ENCODE peak calls at places on chromosomes 5 and 9, in eight cellular contexts. N is transverse colon; F is CD4-positive, alpha-beta memory T cell; X is PC-9; W is hepatocyte; L is right cardiac atrium; R is pancreas; K is right lobe of liver. Q is an unnamed sample.

GRCh38 chr5:93915142-93915553 is 173.7 kb upstream of the POU5F2 start:
- DNase-seq in W (peak; percentile 51), N (no peak), L (no peak), K (no peak), F (peak; percentile 43), X (no peak), R (no peak), Q (peak; percentile 5)

GRCh38 chr5:119355636-119356383 is at the start of gene TNFAIP8:
- DNase-seq in R (peak; percentile 70), L (peak; percentile 81), F (no peak), K (peak; percentile 75), N (peak; percentile 59), W (peak; percentile 78), X (peak; percentile 58), Q (no peak)

GRCh38 chr5:123441408-123441807 is 18.2 kb upstream of the CEP120 start:
- DNase-seq in W (no peak), K (no peak), X (no peak), L (no peak), F (no peak), R (no peak), N (no peak), Q (no peak)

GRCh38 chr5:55226027-55226933 is 835 bp downstream of the MCIDAS start:
- DNase-seq in W (peak; percentile 80), X (peak; percentile 65), K (no peak), R (peak; percentile 66), L (peak; percentile 62), F (no peak), N (peak; percentile 70), Q (peak; percentile 19)

GRCh38 chr5:125486634-125487033 is 740.2 kb upstream of the ZNF608 start:
- DNase-seq in L (no peak), N (no peak), K (no peak), F (no peak), X (no peak), W (no peak), R (no peak), Q (peak; percentile 44)

GRCh38 chr9:108511200-108511756 is 344.5 kb downstream of the ACTL7B start:
- DNase-seq in X (no peak), L (no peak), F (no peak), N (no peak), R (no peak), W (no peak), K (no peak), Q (no peak)

GRCh38 chr9:11257992-11258391 is 645.2 kb upstream of the PTPRD start:
- DNase-seq in W (peak; percentile 37), L (no peak), F (no peak), N (no peak), X (no peak), R (no peak), K (no peak), Q (no peak)

GRCh38 chr5:13957032-13957645 is 12.7 kb upstream of the DNAH5 start:
- DNase-seq in K (no peak), F (no peak), N (no peak), L (no peak), R (no peak), W (peak; percentile 69), X (peak; percentile 51), Q (peak; percentile 11)

GRCh38 chr5:153617190-153617589 is 126.7 kb downstream of the GRIA1 start:
- DNase-seq in L (no peak), W (no peak), N (no peak), F (no peak), K (no peak), R (no peak), X (no peak), Q (no peak)

GRCh38 chr9:37301369-37302172 is 120.9 kb upstream of the GRHPR start:
- DNase-seq in K (no peak), R (no peak), F (no peak), L (no peak), W (no peak), X (no peak), N (no peak), Q (no peak)

DNA sequence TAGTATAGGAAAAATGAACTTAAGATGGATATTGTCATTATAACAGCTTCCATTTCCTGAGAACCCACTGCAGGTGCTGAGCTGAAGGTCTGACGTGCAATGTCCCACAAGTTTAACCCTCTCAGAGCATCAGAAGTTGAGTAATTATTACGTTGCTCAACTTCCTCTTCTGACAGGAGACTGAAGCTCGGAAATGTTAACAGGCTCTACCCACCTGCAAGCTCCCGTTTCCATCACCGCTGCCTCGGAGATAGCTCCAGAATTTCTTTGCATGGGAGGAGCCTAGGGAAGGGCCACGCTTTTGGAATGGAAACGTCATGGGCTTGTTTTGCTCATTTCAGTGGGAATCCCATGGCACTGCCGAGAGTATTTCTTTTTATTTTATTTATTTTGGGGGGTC is 1.0 kb upstream of the NTMT1 start:
- DNase-seq in N (no peak), F (no peak), L (no peak), X (no peak), W (no peak), K (no peak), R (no peak), Q (peak; percentile 69)
- H3K27ac ChIP-seq in N (peak overlapping the region; percentile 93), F (no peak overlapping the region), L (no peak overlapping the region), X (no peak overlapping the region), W (no peak overlapping the region), K (no peak overlapping the region), R (no peak overlapping the region), Q (peak overlapping the region; percentile 92)

GRCh38 chr5:171619744-171620143 is 165.9 kb upstream of the SMIM23 start:
- DNase-seq in K (no peak), L (no peak), N (no peak), R (no peak), F (no peak), W (no peak), X (no peak), Q (no peak)

GRCh38 chr5:171624396-171624795 is 161.2 kb upstream of the SMIM23 start:
- DNase-seq in L (no peak), R (no peak), K (no peak), W (no peak), N (no peak), X (no peak), F (no peak), Q (no peak)

GRCh38 chr5:171623107-171623506 is 162.5 kb upstream of the SMIM23 start:
- DNase-seq in F (no peak), L (no peak), K (no peak), R (no peak), X (no peak), W (no peak), N (no peak), Q (no peak)

GRCh38 chr5:171623551-171624097 is 162.0 kb upstream of the SMIM23 start:
- DNase-seq in L (no peak), X (no peak), K (no peak), W (peak; percentile 53), N (no peak), R (no peak), F (no peak), Q (no peak)

GRCh38 chr5:171622010-171622409 is 163.6 kb upstream of the SMIM23 start:
- DNase-seq in W (no peak), R (no peak), N (no peak), K (no peak), F (no peak), L (no peak), X (no peak), Q (no peak)
- H3K27ac ChIP-seq in W (no peak overlapping the region), R (no peak overlapping the region), N (no peak overlapping the region), K (no peak overlapping the region), F (no peak overlapping the region), L (no peak overlapping the region), X (no peak overlapping the region), Q (no peak overlapping the region)

GRCh38 chr5:53430618-53431252 is 49.7 kb upstream of the FST start:
- DNase-seq in N (no peak), R (no peak), K (no peak), X (no peak), F (no peak), W (peak; percentile 38), L (no peak), Q (no peak)

GRCh38 chr5:53429706-53430105 is 50.7 kb upstream of the FST start:
- DNase-seq in X (no peak), K (no peak), N (no peak), W (no peak), L (no peak), R (no peak), F (no peak), Q (no peak)

GRCh38 chr5:53434566-53434965 is 45.9 kb upstream of the FST start:
- DNase-seq in W (no peak), N (no peak), L (no peak), K (no peak), X (no peak), F (no peak), R (no peak), Q (no peak)

GRCh38 chr5:53433036-53433435 is 47.4 kb upstream of the FST start:
- DNase-seq in L (no peak), R (no peak), F (no peak), N (no peak), W (no peak), X (peak; percentile 24), K (no peak), Q (no peak)

DNA sequence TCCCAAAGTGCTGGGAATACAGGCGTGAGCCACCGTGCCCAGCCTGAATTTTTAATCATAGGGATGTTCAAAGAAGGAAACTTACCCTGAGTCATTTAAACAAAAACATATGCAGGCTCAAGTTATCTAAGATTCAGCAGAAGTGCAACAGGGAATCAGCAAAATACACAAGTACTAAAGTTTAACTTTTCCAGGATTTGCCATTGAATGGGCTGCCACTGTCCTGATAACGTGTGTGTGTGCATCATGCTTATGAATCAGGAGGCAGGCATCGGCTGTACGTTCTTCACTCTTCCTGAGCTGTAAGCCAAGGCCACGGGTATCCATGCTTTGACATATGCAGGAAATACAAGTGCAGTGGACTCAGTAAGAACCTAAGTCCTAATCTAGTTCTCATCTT is 48.8 kb upstream of the FST start:
- DNase-seq in R (no peak), N (no peak), W (no peak), F (no peak), X (no peak), L (no peak), K (no peak), Q (no peak)
- H3K27ac ChIP-seq in R (no peak overlapping the region), N (no peak overlapping the region), W (no peak overlapping the region), F (no peak overlapping the region), X (no peak overlapping the region), L (no peak overlapping the region), K (no peak overlapping the region), Q (no peak overlapping the region)

DNA sequence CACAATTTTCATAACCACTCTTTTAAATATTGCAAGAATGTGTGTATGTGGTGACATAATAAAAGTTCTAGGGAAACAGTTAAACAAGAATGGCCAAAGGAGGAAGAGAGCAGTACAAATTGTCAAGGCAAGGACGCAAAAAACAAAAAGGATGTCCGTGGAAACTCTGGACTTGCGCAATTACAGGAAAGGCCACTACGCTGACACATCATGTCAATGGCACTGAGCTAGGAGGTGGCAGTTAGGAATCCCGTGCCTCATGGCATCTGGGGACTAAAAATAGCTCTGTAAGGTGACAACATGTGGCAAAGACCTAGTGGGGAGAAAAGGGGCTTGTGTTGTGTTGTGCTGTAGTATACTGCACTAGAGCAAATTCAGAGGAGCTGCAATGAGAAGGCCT is 123.9 kb upstream of the STC2 start:
- DNase-seq in R (no peak), F (no peak), N (no peak), W (no peak), L (no peak), X (peak; percentile 74), K (no peak), Q (no peak)
- H3K27ac ChIP-seq in R (no peak overlapping the region), F (no peak overlapping the region), N (no peak overlapping the region), W (no peak overlapping the region), L (peak overlapping the region; percentile 72), X (peak overlapping the region; percentile 100), K (no peak overlapping the region), Q (no peak overlapping the region)

GRCh38 chr5:147773587-147773986 is 8.9 kb downstream of the JAKMIP2 start:
- DNase-seq in X (no peak), N (no peak), F (no peak), K (no peak), L (no peak), W (no peak), R (no peak), Q (no peak)
- H3K27ac ChIP-seq in X (no peak overlapping the region), N (no peak overlapping the region), F (no peak overlapping the region), K (no peak overlapping the region), L (no peak overlapping the region), W (no peak overlapping the region), R (no peak overlapping the region), Q (no peak overlapping the region)